ENCODE peak calls at places on chromosomes 6 and 20, in six cellular contexts. One of them, this sample, is unnamed.

GRCh38 chr6:165644586-165645266 is 18.3 kb downstream of the PDE10A start:
- DNase-seq in non-pigmented ciliary epithelial cell: no peak
- DNase-seq in GM13977: no peak
- DNase-seq in mammary epithelial cell: no peak
- DNase-seq in fibroblast of lung: no peak
- DNase-seq in kidney epithelial cell: no peak
- DNase-seq in this sample: no peak

GRCh38 chr6:2764610-2765165 is 505 bp upstream of the WRNIP1 start:
- DNase-seq in non-pigmented ciliary epithelial cell: no peak
- DNase-seq in GM13977: peak
- DNase-seq in mammary epithelial cell: peak
- DNase-seq in fibroblast of lung: peak
- DNase-seq in kidney epithelial cell: no peak
- DNase-seq in this sample: no peak

GRCh38 chr6:167077241-167077932 is 45.5 kb upstream of the CCR6 start:
- DNase-seq in non-pigmented ciliary epithelial cell: no peak
- DNase-seq in GM13977: no peak
- DNase-seq in mammary epithelial cell: no peak
- DNase-seq in fibroblast of lung: no peak
- DNase-seq in kidney epithelial cell: no peak
- DNase-seq in this sample: no peak

GRCh38 chr6:16764188-16764950 is 3.1 kb upstream of the ATXN1 start:
- DNase-seq in non-pigmented ciliary epithelial cell: no peak
- DNase-seq in GM13977: peak
- DNase-seq in mammary epithelial cell: peak
- DNase-seq in fibroblast of lung: peak
- DNase-seq in kidney epithelial cell: no peak
- DNase-seq in this sample: no peak

GRCh38 chr6:31903957-31904356 is 2.1 kb upstream of the ZBTB12 start:
- DNase-seq in non-pigmented ciliary epithelial cell: no peak
- DNase-seq in GM13977: no peak
- DNase-seq in mammary epithelial cell: no peak
- DNase-seq in fibroblast of lung: no peak
- DNase-seq in kidney epithelial cell: no peak
- DNase-seq in this sample: no peak

GRCh38 chr6:137214931-137215330 is 4.3 kb downstream of the IFNGR1 start:
- DNase-seq in non-pigmented ciliary epithelial cell: no peak
- DNase-seq in GM13977: no peak
- DNase-seq in mammary epithelial cell: peak
- DNase-seq in fibroblast of lung: no peak
- DNase-seq in kidney epithelial cell: no peak
- DNase-seq in this sample: no peak

GRCh38 chr6:159899994-159900745 is 9.4 kb downstream of the MAS1 start:
- DNase-seq in non-pigmented ciliary epithelial cell: peak
- DNase-seq in GM13977: no peak
- DNase-seq in mammary epithelial cell: peak
- DNase-seq in fibroblast of lung: peak
- DNase-seq in kidney epithelial cell: peak
- DNase-seq in this sample: no peak

GRCh38 chr6:145844933-145845531 is 30.4 kb upstream of the FBXO30 start:
- DNase-seq in non-pigmented ciliary epithelial cell: no peak
- DNase-seq in GM13977: no peak
- DNase-seq in mammary epithelial cell: no peak
- DNase-seq in fibroblast of lung: no peak
- DNase-seq in kidney epithelial cell: no peak
- DNase-seq in this sample: no peak

GRCh38 chr20:59650418-59650817 is 46.1 kb downstream of the PHACTR3 start:
- DNase-seq in non-pigmented ciliary epithelial cell: no peak
- DNase-seq in GM13977: no peak
- DNase-seq in mammary epithelial cell: no peak
- DNase-seq in fibroblast of lung: no peak
- DNase-seq in kidney epithelial cell: no peak
- DNase-seq in this sample: no peak

GRCh38 chr20:19515074-19515473 is 243.0 kb upstream of the RIN2 start:
- DNase-seq in non-pigmented ciliary epithelial cell: no peak
- DNase-seq in GM13977: no peak
- DNase-seq in mammary epithelial cell: no peak
- DNase-seq in fibroblast of lung: no peak
- DNase-seq in kidney epithelial cell: no peak
- DNase-seq in this sample: no peak

GRCh38 chr20:24045621-24046020 is 57.0 kb upstream of the GGTLC1 start:
- DNase-seq in non-pigmented ciliary epithelial cell: no peak
- DNase-seq in GM13977: no peak
- DNase-seq in mammary epithelial cell: no peak
- DNase-seq in fibroblast of lung: no peak
- DNase-seq in kidney epithelial cell: no peak
- DNase-seq in this sample: no peak

GRCh38 chr6:44096615-44097014 is 30.6 kb downstream of the MRPL14 start:
- DNase-seq in non-pigmented ciliary epithelial cell: no peak
- DNase-seq in GM13977: peak
- DNase-seq in mammary epithelial cell: peak
- DNase-seq in fibroblast of lung: peak
- DNase-seq in kidney epithelial cell: no peak
- DNase-seq in this sample: no peak

GRCh38 chr6:153511896-153512496 is 380.9 kb upstream of the RGS17 start:
- DNase-seq in non-pigmented ciliary epithelial cell: no peak
- DNase-seq in GM13977: peak
- DNase-seq in mammary epithelial cell: peak
- DNase-seq in fibroblast of lung: peak
- DNase-seq in kidney epithelial cell: no peak
- DNase-seq in this sample: peak